ENCODE peak calls at places on chromosomes 1 and 21, in ten cellular contexts. P is NCI-H2171 treated with DMSO at 0.1 percent for 48 hours, L is lower lobe of right lung, Z is ELR, O is SIG-M5, N is Calu3, U is ACHN, Q is GM20000, M is T1000, T is AG10803. C is an unnamed sample.

GRCh38 chr1:86317926-86318325 is 78.2 kb downstream of the ODF2L start:
- DNase-seq in P (no peak), L (no peak), Z (no peak), O (no peak), N (no peak), U (no peak), Q (no peak), M (no peak), T (no peak), C (no peak)

GRCh38 chr1:170461762-170462384 is 70.1 kb upstream of the GORAB start:
- DNase-seq in P (no peak), L (no peak), Z (peak; percentile 82), O (no peak), N (no peak), U (no peak), Q (no peak), M (no peak), T (peak; percentile 98), C (no peak)

GRCh38 chr1:25785321-25786067 is 14.5 kb upstream of the SELENON start:
- DNase-seq in P (no peak), L (no peak), Z (no peak), O (no peak), N (no peak), U (no peak), Q (no peak), M (no peak), T (no peak), C (no peak)

GRCh38 chr1:206558794-206559660 is 51.7 kb downstream of the RASSF5 start:
- DNase-seq in P (no peak), L (no peak), Z (no peak), O (no peak), N (no peak), U (no peak), Q (no peak), M (no peak), T (no peak), C (no peak)

GRCh38 chr1:16007671-16008341 is 3.8 kb downstream of the SRARP start:
- DNase-seq in P (no peak), L (no peak), Z (no peak), O (no peak), N (no peak), U (no peak), Q (no peak), M (no peak), T (no peak), C (no peak)

GRCh38 chr1:212228076-212228475 is 57.1 kb upstream of the PPP2R5A start:
- DNase-seq in P (no peak), L (no peak), Z (peak; percentile 12), O (no peak), N (no peak), U (no peak), Q (no peak), M (no peak), T (peak; percentile 39), C (no peak)

GRCh38 chr1:206735553-206736031 is 35.0 kb upstream of the IL19 start:
- DNase-seq in P (no peak), L (no peak), Z (peak; percentile 51), O (no peak), N (no peak), U (no peak), Q (no peak), M (no peak), T (no peak), C (no peak)

GRCh38 chr21:44929799-44930542 is 9.3 kb upstream of the ITGB2 start:
- DNase-seq in P (no peak), L (no peak), Z (no peak), O (no peak), N (no peak), U (no peak), Q (peak; percentile 67), M (no peak), T (no peak), C (no peak)

GRCh38 chr1:31715097-31715872 is 11.5 kb upstream of the COL16A1 start:
- DNase-seq in P (no peak), L (peak; percentile 82), Z (peak; percentile 94), O (no peak), N (peak; percentile 82), U (peak; percentile 88), Q (peak; percentile 70), M (peak; percentile 31), T (peak; percentile 90), C (no peak)

GRCh38 chr1:172680733-172681275 is 21.9 kb downstream of the FASLG start:
- DNase-seq in P (no peak), L (no peak), Z (no peak), O (no peak), N (no peak), U (no peak), Q (no peak), M (no peak), T (no peak), C (no peak)

GRCh38 chr1:20893931-20894330 is 106.8 kb upstream of the HP1BP3 start:
- DNase-seq in P (no peak), L (no peak), Z (peak; percentile 5), O (no peak), N (no peak), U (no peak), Q (no peak), M (no peak), T (no peak), C (no peak)

GRCh38 chr1:185017338-185017737 is 28.0 kb upstream of the RNF2 start:
- DNase-seq in P (no peak), L (no peak), Z (peak; percentile 93), O (no peak), N (peak; percentile 20), U (peak; percentile 87), Q (no peak), M (peak; percentile 32), T (peak; percentile 88), C (no peak)

GRCh38 chr1:158180741-158181576 is at the start of gene CD1D:
- DNase-seq in P (no peak), L (peak; percentile 69), Z (no peak), O (no peak), N (peak; percentile 34), U (peak; percentile 8), Q (peak; percentile 55), M (no peak), T (no peak), C (no peak)

GRCh38 chr1:226738421-226738994 is 574 bp downstream of the ITPKB start:
- DNase-seq in P (peak; percentile 56), L (peak; percentile 65), Z (peak; percentile 54), O (no peak), N (peak; percentile 50), U (peak; percentile 44), Q (peak; percentile 64), M (no peak), T (peak; percentile 16), C (no peak)

GRCh38 chr1:150535511-150536281 is 13.5 kb upstream of the ADAMTSL4 start:
- DNase-seq in P (no peak), L (no peak), Z (peak; percentile 59), O (no peak), N (no peak), U (peak; percentile 70), Q (no peak), M (no peak), T (peak; percentile 94), C (no peak)

GRCh38 chr1:42453386-42453785 is 2.4 kb downstream of the ZMYND12 start:
- DNase-seq in P (no peak), L (no peak), Z (peak; percentile 14), O (no peak), N (no peak), U (peak; percentile 18), Q (no peak), M (no peak), T (no peak), C (no peak)